ENCODE peak calls at places on chromosome 4, in five cellular contexts. One of them, this sample, is unnamed.

GRCh38 chr4:78638324-78639172 is 87.0 kb downstream of the ANXA3 start:
- DNase-seq in BJ: no peak
- DNase-seq in uterus: no peak
- DNase-seq in spleen: no peak
- DNase-seq in epithelial cell of proximal tubule: no peak
- DNase-seq in this sample: no peak

GRCh38 chr4:61648264-61648663 is 448.1 kb downstream of the ADGRL3 start:
- DNase-seq in BJ: no peak
- DNase-seq in uterus: no peak
- DNase-seq in spleen: no peak
- DNase-seq in epithelial cell of proximal tubule: no peak
- DNase-seq in this sample: no peak

GRCh38 chr4:23001478-23001877 is 308.7 kb downstream of the GBA3 start:
- DNase-seq in BJ: no peak
- DNase-seq in uterus: no peak
- DNase-seq in spleen: no peak
- DNase-seq in epithelial cell of proximal tubule: no peak
- DNase-seq in this sample: no peak

GRCh38 chr4:69649207-69649606 is 3.8 kb downstream of the UGT2A1 start:
- DNase-seq in BJ: no peak
- DNase-seq in uterus: no peak
- DNase-seq in spleen: no peak
- DNase-seq in epithelial cell of proximal tubule: no peak
- DNase-seq in this sample: no peak

GRCh38 chr4:22754091-22754490 is 61.4 kb downstream of the GBA3 start:
- DNase-seq in BJ: no peak
- DNase-seq in uterus: no peak
- DNase-seq in spleen: no peak
- DNase-seq in epithelial cell of proximal tubule: peak; percentile 76
- DNase-seq in this sample: no peak

GRCh38 chr4:113682730-113683129 is 78.8 kb downstream of the CAMK2D start:
- DNase-seq in BJ: peak; percentile 21
- DNase-seq in uterus: no peak
- DNase-seq in spleen: no peak
- DNase-seq in epithelial cell of proximal tubule: no peak
- DNase-seq in this sample: no peak

GRCh38 chr4:123200417-123200945 is 196.1 kb upstream of the SPRY1 start:
- DNase-seq in BJ: no peak
- DNase-seq in uterus: no peak
- DNase-seq in spleen: no peak
- DNase-seq in epithelial cell of proximal tubule: no peak
- DNase-seq in this sample: no peak

GRCh38 chr4:95045429-95045828 is 287.7 kb downstream of the BMPR1B start:
- DNase-seq in BJ: no peak
- DNase-seq in uterus: no peak
- DNase-seq in spleen: no peak
- DNase-seq in epithelial cell of proximal tubule: no peak
- DNase-seq in this sample: no peak

GRCh38 chr4:8647626-8648025 is 55.1 kb downstream of the CPZ start:
- DNase-seq in BJ: no peak
- DNase-seq in uterus: peak; percentile 5
- DNase-seq in spleen: peak; percentile 47
- DNase-seq in epithelial cell of proximal tubule: no peak
- DNase-seq in this sample: no peak

GRCh38 chr4:140993969-140994459 is 139.3 kb downstream of the RNF150 start:
- DNase-seq in BJ: no peak
- DNase-seq in uterus: no peak
- DNase-seq in spleen: no peak
- DNase-seq in epithelial cell of proximal tubule: no peak
- DNase-seq in this sample: no peak

GRCh38 chr4:85510632-85510984 is 35.7 kb downstream of the ARHGAP24 start:
- DNase-seq in BJ: no peak
- DNase-seq in uterus: no peak
- DNase-seq in spleen: no peak
- DNase-seq in epithelial cell of proximal tubule: no peak
- DNase-seq in this sample: no peak

GRCh38 chr4:100895572-100896197 is 377.9 kb upstream of the EMCN start:
- DNase-seq in BJ: no peak
- DNase-seq in uterus: no peak
- DNase-seq in spleen: no peak
- DNase-seq in epithelial cell of proximal tubule: no peak
- DNase-seq in this sample: no peak

GRCh38 chr4:183987529-183987946 is 82.4 kb downstream of the STOX2 start:
- DNase-seq in BJ: peak; percentile 16
- DNase-seq in uterus: peak; percentile 64
- DNase-seq in spleen: no peak
- DNase-seq in epithelial cell of proximal tubule: peak; percentile 44
- DNase-seq in this sample: peak; percentile 37

GRCh38 chr4:8136972-8137710 is 21.5 kb downstream of the ABLIM2 start:
- DNase-seq in BJ: no peak
- DNase-seq in uterus: no peak
- DNase-seq in spleen: no peak
- DNase-seq in epithelial cell of proximal tubule: no peak
- DNase-seq in this sample: no peak

GRCh38 chr4:82787342-82787741 is 11.3 kb downstream of the SCD5 start:
- DNase-seq in BJ: no peak
- DNase-seq in uterus: no peak
- DNase-seq in spleen: no peak
- DNase-seq in epithelial cell of proximal tubule: no peak
- DNase-seq in this sample: no peak

GRCh38 chr4:122279670-122280069 is 99.1 kb upstream of the ADAD1 start:
- DNase-seq in BJ: no peak
- DNase-seq in uterus: no peak
- DNase-seq in spleen: no peak
- DNase-seq in epithelial cell of proximal tubule: no peak
- DNase-seq in this sample: no peak

GRCh38 chr4:144562019-144562740 is 83.8 kb upstream of the HHIP start:
- DNase-seq in BJ: no peak
- DNase-seq in uterus: no peak
- DNase-seq in spleen: no peak
- DNase-seq in epithelial cell of proximal tubule: peak; percentile 54
- DNase-seq in this sample: no peak

GRCh38 chr4:57443308-57444243 is 333.4 kb upstream of the IGFBP7 start:
- DNase-seq in BJ: no peak
- DNase-seq in uterus: no peak
- DNase-seq in spleen: no peak
- DNase-seq in epithelial cell of proximal tubule: no peak
- DNase-seq in this sample: no peak

GRCh38 chr4:2963185-2964076 is at the start of the genes GRK4 and NOP14:
- DNase-seq in BJ: peak; percentile 89
- DNase-seq in uterus: peak; percentile 97
- DNase-seq in spleen: peak; percentile 100
- DNase-seq in epithelial cell of proximal tubule: peak; percentile 63
- DNase-seq in this sample: peak; percentile 86
- TF ChIP-seq CTCF in BJ: peak; percentile 23
- TF ChIP-seq CTCF in uterus: peak; percentile 70
- TF ChIP-seq CTCF in spleen: peak; percentile 61
- TF ChIP-seq CTCF in epithelial cell of proximal tubule: peak; percentile 14
- TF ChIP-seq CTCF in this sample: peak; percentile 48

GRCh38 chr4:4884611-4885010 is 25.1 kb downstream of the MSX1 start:
- DNase-seq in BJ: no peak
- DNase-seq in uterus: no peak
- DNase-seq in spleen: no peak
- DNase-seq in epithelial cell of proximal tubule: no peak
- DNase-seq in this sample: no peak

GRCh38 chr4:4887426-4887825 is 28.0 kb downstream of the MSX1 start:
- DNase-seq in BJ: no peak
- DNase-seq in uterus: no peak
- DNase-seq in spleen: no peak
- DNase-seq in epithelial cell of proximal tubule: no peak
- DNase-seq in this sample: no peak

GRCh38 chr4:4890574-4891260 is 31.3 kb downstream of the MSX1 start:
- DNase-seq in BJ: no peak
- DNase-seq in uterus: no peak
- DNase-seq in spleen: no peak
- DNase-seq in epithelial cell of proximal tubule: no peak
- DNase-seq in this sample: no peak

GRCh38 chr4:4889781-4890180 is 30.3 kb downstream of the MSX1 start:
- DNase-seq in BJ: no peak
- DNase-seq in uterus: no peak
- DNase-seq in spleen: no peak
- DNase-seq in epithelial cell of proximal tubule: no peak
- DNase-seq in this sample: no peak

DNA sequence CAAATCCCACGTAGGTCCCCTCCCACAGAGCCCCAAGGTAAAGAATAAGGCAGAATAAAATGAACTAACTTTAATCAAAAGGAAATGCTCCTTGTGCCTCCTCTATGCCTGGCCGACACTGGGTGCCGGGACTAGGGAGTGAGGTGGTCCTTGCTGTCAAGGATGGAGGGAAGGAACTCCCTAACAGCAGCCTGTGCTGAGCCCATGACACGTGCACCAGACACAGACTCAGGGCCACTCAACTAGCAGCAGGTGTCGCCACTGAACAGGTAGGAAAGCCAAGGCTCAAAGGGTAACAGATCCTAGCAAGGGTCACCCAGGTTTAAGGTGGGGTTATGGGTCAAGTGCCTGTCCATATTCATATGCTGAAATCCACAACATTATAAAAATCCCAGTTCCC is 29.2 kb downstream of the MSX1 start:
- DNase-seq in BJ: no peak
- DNase-seq in uterus: no peak
- DNase-seq in spleen: no peak
- DNase-seq in epithelial cell of proximal tubule: no peak
- DNase-seq in this sample: no peak
- TF ChIP-seq CTCF in BJ: no peak
- TF ChIP-seq CTCF in uterus: no peak
- TF ChIP-seq CTCF in spleen: no peak
- TF ChIP-seq CTCF in epithelial cell of proximal tubule: no peak
- TF ChIP-seq CTCF in this sample: no peak

GRCh38 chr4:88731359-88731758 is 33.7 kb upstream of the NAP1L5 start:
- DNase-seq in BJ: no peak
- DNase-seq in uterus: no peak
- DNase-seq in spleen: no peak
- DNase-seq in epithelial cell of proximal tubule: no peak
- DNase-seq in this sample: no peak

GRCh38 chr4:88730811-88731210 is 33.2 kb upstream of the NAP1L5 start:
- DNase-seq in BJ: no peak
- DNase-seq in uterus: no peak
- DNase-seq in spleen: no peak
- DNase-seq in epithelial cell of proximal tubule: no peak
- DNase-seq in this sample: no peak

GRCh38 chr4:88728146-88728545 is 30.5 kb upstream of the NAP1L5 start:
- DNase-seq in BJ: no peak
- DNase-seq in uterus: no peak
- DNase-seq in spleen: no peak
- DNase-seq in epithelial cell of proximal tubule: no peak
- DNase-seq in this sample: no peak

GRCh38 chr4:88725986-88726385 is 28.4 kb upstream of the NAP1L5 start:
- DNase-seq in BJ: no peak
- DNase-seq in uterus: no peak
- DNase-seq in spleen: no peak
- DNase-seq in epithelial cell of proximal tubule: no peak
- DNase-seq in this sample: no peak

GRCh38 chr4:88729146-88729755 is 31.6 kb upstream of the NAP1L5 start:
- DNase-seq in BJ: no peak
- DNase-seq in uterus: no peak
- DNase-seq in spleen: no peak
- DNase-seq in epithelial cell of proximal tubule: no peak
- DNase-seq in this sample: no peak
- TF ChIP-seq CTCF in BJ: no peak
- TF ChIP-seq CTCF in uterus: no peak
- TF ChIP-seq CTCF in spleen: no peak
- TF ChIP-seq CTCF in epithelial cell of proximal tubule: no peak
- TF ChIP-seq CTCF in this sample: no peak

GRCh38 chr4:142500966-142501365 is 345.1 kb downstream of the INPP4B start:
- DNase-seq in BJ: no peak
- DNase-seq in uterus: no peak
- DNase-seq in spleen: no peak
- DNase-seq in epithelial cell of proximal tubule: peak; percentile 13
- DNase-seq in this sample: no peak
- TF ChIP-seq CTCF in BJ: no peak
- TF ChIP-seq CTCF in uterus: no peak
- TF ChIP-seq CTCF in spleen: no peak
- TF ChIP-seq CTCF in epithelial cell of proximal tubule: no peak
- TF ChIP-seq CTCF in this sample: no peak

GRCh38 chr4:31793907-31794306 is 1073.7 kb downstream of the PCDH7 start:
- DNase-seq in BJ: no peak
- DNase-seq in uterus: no peak
- DNase-seq in spleen: no peak
- DNase-seq in epithelial cell of proximal tubule: no peak
- DNase-seq in this sample: no peak
- TF ChIP-seq CTCF in BJ: no peak
- TF ChIP-seq CTCF in uterus: no peak
- TF ChIP-seq CTCF in spleen: no peak
- TF ChIP-seq CTCF in epithelial cell of proximal tubule: peak; percentile 48
- TF ChIP-seq CTCF in this sample: no peak

DNA sequence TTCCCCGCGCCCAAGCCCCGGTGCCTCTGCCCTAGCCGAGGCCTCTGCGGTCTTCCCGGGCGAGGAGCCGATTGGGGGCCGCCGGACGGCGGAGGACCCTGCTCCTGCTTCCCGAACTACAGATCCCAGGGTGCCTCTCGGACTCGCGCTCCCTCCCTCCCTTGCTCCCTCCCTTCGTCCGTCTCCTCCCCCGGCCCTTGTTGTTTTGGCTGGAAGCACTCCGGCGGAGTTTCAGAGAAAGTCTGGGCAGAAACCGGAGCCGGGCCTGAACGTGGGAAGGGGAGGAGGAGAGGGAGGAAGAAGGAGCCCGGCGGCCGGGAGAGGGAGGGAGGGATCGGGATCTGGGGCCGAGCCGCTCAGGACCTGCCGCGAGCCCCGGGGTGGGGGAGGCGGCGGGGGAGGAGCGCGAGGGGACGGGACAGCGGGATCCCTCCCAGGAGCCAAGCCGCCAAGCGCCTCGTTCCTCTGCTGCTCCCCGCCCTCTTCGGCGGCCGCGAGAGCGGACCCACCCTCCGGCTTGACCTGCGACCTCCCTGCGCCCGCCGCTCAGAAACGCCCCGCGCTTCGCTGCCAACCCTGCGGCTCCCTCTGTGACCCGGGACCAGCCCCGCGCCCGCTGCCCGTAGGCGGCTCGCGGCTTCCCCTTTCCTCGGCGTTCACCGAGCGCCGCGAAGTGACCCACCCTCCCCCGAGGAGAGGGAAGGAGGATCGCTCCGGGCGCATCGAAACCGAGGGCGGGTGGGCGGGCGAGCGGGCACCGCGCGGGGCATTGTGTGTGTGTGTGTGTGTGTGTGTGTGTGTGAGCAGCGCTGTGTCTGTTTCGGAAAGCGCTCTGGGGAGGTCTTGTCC is 473 bp upstream of the GAB1 start:
- DNase-seq in BJ: peak; percentile 55
- DNase-seq in uterus: peak; percentile 87
- DNase-seq in spleen: peak; percentile 95
- DNase-seq in epithelial cell of proximal tubule: no peak
- DNase-seq in this sample: peak; percentile 41
- TF ChIP-seq CTCF in BJ: no peak
- TF ChIP-seq CTCF in uterus: no peak
- TF ChIP-seq CTCF in spleen: no peak
- TF ChIP-seq CTCF in epithelial cell of proximal tubule: no peak
- TF ChIP-seq CTCF in this sample: no peak

GRCh38 chr4:66688674-66689073 is 856.6 kb downstream of the CENPC start:
- DNase-seq in BJ: no peak
- DNase-seq in uterus: no peak
- DNase-seq in spleen: no peak
- DNase-seq in epithelial cell of proximal tubule: no peak
- DNase-seq in this sample: no peak
- TF ChIP-seq CTCF in BJ: peak; percentile 40
- TF ChIP-seq CTCF in uterus: no peak
- TF ChIP-seq CTCF in spleen: no peak
- TF ChIP-seq CTCF in epithelial cell of proximal tubule: peak; percentile 47
- TF ChIP-seq CTCF in this sample: no peak